ENCODE peak calls at places on chromosome 12, in four cellular contexts. H is HepG2, C is testis, X is lung. B is an unnamed sample.

GRCh38 chr12:41795910-41796309 is 348.8 kb downstream of the GXYLT1 start:
- DNase-seq in H (no peak), C (peak; percentile 23), X (no peak), B (no peak)

GRCh38 chr12:55706840-55707671 is 648 bp downstream of the ITGA7 start:
- DNase-seq in H (no peak), C (no peak), X (no peak), B (no peak)

GRCh38 chr12:1594295-1595025 is at the start of gene FBXL14:
- DNase-seq in H (peak; percentile 74), C (peak; percentile 94), X (peak; percentile 90), B (peak; percentile 80)

GRCh38 chr12:49055978-49056754 is 4.4 kb downstream of the KMT2D start:
- DNase-seq in H (peak; percentile 62), C (peak; percentile 85), X (peak; percentile 79), B (peak; percentile 47)

GRCh38 chr12:123055281-123055766 is 74.8 kb downstream of the ARL6IP4 start:
- DNase-seq in H (no peak), C (peak; percentile 24), X (no peak), B (no peak)

GRCh38 chr12:15717940-15718567 is 71.1 kb downstream of the EPS8 start:
- DNase-seq in H (no peak), C (no peak), X (no peak), B (no peak)

GRCh38 chr12:116490481-116490880 is 68.7 kb upstream of the MAP1LC3B2 start:
- DNase-seq in H (no peak), C (no peak), X (no peak), B (no peak)

GRCh38 chr12:75823475-75823874 is 208.1 kb downstream of the PHLDA1 start:
- DNase-seq in H (no peak), C (no peak), X (no peak), B (no peak)

GRCh38 chr12:52720487-52720886 is 17.2 kb upstream of the KRT77 start:
- DNase-seq in H (no peak), C (no peak), X (no peak), B (no peak)

GRCh38 chr12:12817611-12818010 is 4.5 kb downstream of the DDX47 start:
- DNase-seq in H (no peak), C (no peak), X (no peak), B (no peak)

GRCh38 chr12:12818693-12819092 is 5.5 kb downstream of the DDX47 start:
- DNase-seq in H (no peak), C (no peak), X (no peak), B (no peak)

GRCh38 chr12:12821975-12822374 is 8.8 kb downstream of the DDX47 start:
- DNase-seq in H (no peak), C (no peak), X (no peak), B (no peak)

GRCh38 chr12:12819752-12820311 is 6.7 kb downstream of the DDX47 start:
- DNase-seq in H (no peak), C (no peak), X (no peak), B (peak; percentile 46)

GRCh38 chr12:12819221-12819620 is 6.1 kb downstream of the DDX47 start:
- DNase-seq in H (no peak), C (no peak), X (no peak), B (no peak)
- H3K4me3 ChIP-seq in H (no peak overlapping the region), C (no peak overlapping the region), X (no peak overlapping the region), B (no peak overlapping the region)

GRCh38 chr12:84793558-84794367 is 118.8 kb downstream of the SLC6A15 start:
- DNase-seq in H (no peak), C (no peak), X (no peak), B (no peak)
- H3K4me3 ChIP-seq in H (no peak overlapping the region), C (no peak overlapping the region), X (no peak overlapping the region), B (no peak overlapping the region)

GRCh38 chr12:58557156-58557555 is 363.1 kb downstream of the LRIG3 start:
- DNase-seq in H (no peak), C (no peak), X (no peak), B (no peak)
- H3K4me3 ChIP-seq in H (no peak overlapping the region), C (no peak overlapping the region), X (no peak overlapping the region), B (no peak overlapping the region)

GRCh38 chr12:64923536-64923935 is 99.1 kb downstream of the TBC1D30 start:
- DNase-seq in H (no peak), C (no peak), X (no peak), B (no peak)
- H3K4me3 ChIP-seq in H (no peak overlapping the region), C (no peak overlapping the region), X (no peak overlapping the region), B (no peak overlapping the region)

GRCh38 chr12:6936378-6936638 is 7.3 kb upstream of the RNU7-1 start:
- DNase-seq in H (no peak), C (no peak), X (no peak), B (no peak)
- H3K4me3 ChIP-seq in H (no peak overlapping the region), C (no peak overlapping the region), X (no peak overlapping the region), B (no peak overlapping the region)

GRCh38 chr12:132514216-132514820 is 24.4 kb downstream of the FBRSL1 start:
- DNase-seq in H (no peak), C (no peak), X (no peak), B (no peak)
- H3K4me3 ChIP-seq in H (no peak overlapping the region), C (no peak overlapping the region), X (no peak overlapping the region), B (no peak overlapping the region)

GRCh38 chr12:14239935-14240872 is 125.3 kb upstream of the ATF7IP start:
- DNase-seq in H (no peak), C (no peak), X (no peak), B (peak; percentile 46)
- H3K4me3 ChIP-seq in H (no peak overlapping the region), C (no peak overlapping the region), X (no peak overlapping the region), B (no peak overlapping the region)

B was measured in prostate gland.